ENCODE peak calls at places on chromosomes 1 and 21, in four cellular contexts. V is prostate gland, I is Peyer's patch, B is heart left ventricle. T is an unnamed sample.

GRCh38 chr1:229342902-229343587 is at the start of gene CCSAP:
- DNase-seq in V (peak; percentile 35), I (peak; percentile 57), B (peak; percentile 45), T (peak; percentile 73)

GRCh38 chr1:57788333-57788732 is 364.5 kb upstream of the DAB1 start:
- DNase-seq in V (no peak), I (no peak), B (no peak), T (no peak)

GRCh38 chr1:6776895-6777294 is 8.4 kb upstream of the CAMTA1 start:
- DNase-seq in V (no peak), I (peak; percentile 67), B (no peak), T (no peak)

GRCh38 chr21:15096146-15096545 is 31.3 kb upstream of the NRIP1 start:
- DNase-seq in V (no peak), I (no peak), B (no peak), T (no peak)

GRCh38 chr1:31431351-31431750 is 18.3 kb downstream of the SERINC2 start:
- DNase-seq in V (no peak), I (no peak), B (no peak), T (no peak)

GRCh38 chr1:172932981-172933380 is 117.8 kb downstream of the TNFSF18 start:
- DNase-seq in V (no peak), I (no peak), B (no peak), T (no peak)

GRCh38 chr1:4265836-4266235 is 365.8 kb upstream of the C1orf174 start:
- DNase-seq in V (no peak), I (no peak), B (no peak), T (no peak)

GRCh38 chr1:7229696-7230095 is 444.4 kb downstream of the CAMTA1 start:
- DNase-seq in V (no peak), I (no peak), B (no peak), T (no peak)

GRCh38 chr1:145710291-145711027 is 3.3 kb upstream of the PDZK1 start:
- DNase-seq in V (no peak), I (no peak), B (no peak), T (no peak)

GRCh38 chr1:154453577-154454352 is 48.3 kb upstream of the TDRD10 start:
- DNase-seq in V (no peak), I (no peak), B (no peak), T (no peak)

GRCh38 chr1:150002217-150002616 is 8.3 kb downstream of the OTUD7B start:
- DNase-seq in V (no peak), I (no peak), B (no peak), T (no peak)

GRCh38 chr1:88141499-88142074 is 542.5 kb upstream of the PKN2 start:
- DNase-seq in V (no peak), I (no peak), B (no peak), T (no peak)

DNA sequence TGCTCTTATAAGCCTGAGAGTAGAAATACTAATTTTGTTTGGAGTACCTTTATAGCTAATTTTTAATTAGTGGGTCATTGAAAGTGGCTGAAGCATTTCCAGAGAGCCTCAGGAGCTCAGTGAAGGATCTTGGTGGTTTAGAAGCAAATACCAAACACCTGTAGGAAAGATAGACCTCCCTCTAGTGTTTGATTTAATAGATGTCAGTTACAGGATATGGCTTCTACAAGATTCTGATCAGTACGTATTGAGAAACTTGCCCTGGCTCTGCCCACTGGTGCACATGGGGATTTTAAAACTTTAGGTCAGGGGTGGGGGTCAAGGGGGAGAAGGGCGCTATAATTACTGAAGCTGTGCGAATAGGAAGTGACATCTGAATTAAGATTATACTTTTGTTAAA is 122.2 kb downstream of the POU2F1 start:
- DNase-seq in V (no peak), I (no peak), B (no peak), T (no peak)
- TF ChIP-seq CTCF in V (no peak), I (peak; percentile 29), B (no peak), T (peak; percentile 36)

GRCh38 chr1:14924455-14925325 is 228.9 kb upstream of the TMEM51 start:
- DNase-seq in V (peak; percentile 50), I (no peak), B (no peak), T (peak; percentile 65)
- TF ChIP-seq POLR2A in V (no peak), I (no peak), B (no peak), T (no peak)

GRCh38 chr1:198212675-198213074 is 55.9 kb downstream of the NEK7 start:
- DNase-seq in V (no peak), I (no peak), B (peak; percentile 30), T (no peak)
- TF ChIP-seq CTCF in V (no peak), I (no peak), B (no peak), T (no peak)

DNA sequence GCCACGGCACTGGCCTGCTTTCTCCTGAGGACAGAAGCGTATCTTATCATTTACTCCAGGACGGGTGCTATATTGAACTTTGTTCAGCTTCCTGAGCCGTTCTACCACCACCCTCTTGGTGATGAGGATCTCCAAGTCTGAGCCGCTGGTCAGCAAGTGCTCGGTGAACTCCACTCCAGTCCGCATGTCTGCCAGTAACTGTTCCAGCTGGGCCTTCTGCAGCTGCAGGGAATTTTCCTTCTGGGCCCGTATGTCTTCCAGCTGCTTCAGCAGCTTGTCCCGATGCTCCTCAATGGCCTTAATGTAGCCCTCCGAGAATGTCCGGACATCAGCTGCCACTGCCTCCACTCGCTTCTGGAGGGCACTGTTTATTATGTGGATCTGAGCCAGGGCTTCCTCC is 3.4 kb downstream of the TRIM45 start:
- DNase-seq in V (no peak), I (no peak), B (peak; percentile 35), T (no peak)
- TF ChIP-seq POLR2A in V (no peak), I (no peak), B (no peak), T (no peak)

GRCh38 chr1:109482796-109483638 is 688 bp upstream of the ATXN7L2 start:
- DNase-seq in V (no peak), I (peak; percentile 46), B (peak; percentile 44), T (no peak)
- TF ChIP-seq CTCF in V (no peak), I (no peak), B (no peak), T (no peak)

GRCh38 chr1:156499194-156499702 is 1.3 kb downstream of the MEF2D start:
- DNase-seq in V (no peak), I (no peak), B (no peak), T (no peak)

GRCh38 chr1:156498447-156499193 is 2.0 kb downstream of the MEF2D start:
- DNase-seq in V (no peak), I (no peak), B (peak; percentile 86), T (peak; percentile 74)

GRCh38 chr1:156500847-156501686 is 492 bp upstream of the MEF2D start:
- DNase-seq in V (peak; percentile 96), I (peak; percentile 95), B (peak; percentile 96), T (peak; percentile 97)

GRCh38 chr1:156500578-156500846 is at the start of gene MEF2D:
- DNase-seq in V (no peak), I (no peak), B (no peak), T (no peak)

DNA sequence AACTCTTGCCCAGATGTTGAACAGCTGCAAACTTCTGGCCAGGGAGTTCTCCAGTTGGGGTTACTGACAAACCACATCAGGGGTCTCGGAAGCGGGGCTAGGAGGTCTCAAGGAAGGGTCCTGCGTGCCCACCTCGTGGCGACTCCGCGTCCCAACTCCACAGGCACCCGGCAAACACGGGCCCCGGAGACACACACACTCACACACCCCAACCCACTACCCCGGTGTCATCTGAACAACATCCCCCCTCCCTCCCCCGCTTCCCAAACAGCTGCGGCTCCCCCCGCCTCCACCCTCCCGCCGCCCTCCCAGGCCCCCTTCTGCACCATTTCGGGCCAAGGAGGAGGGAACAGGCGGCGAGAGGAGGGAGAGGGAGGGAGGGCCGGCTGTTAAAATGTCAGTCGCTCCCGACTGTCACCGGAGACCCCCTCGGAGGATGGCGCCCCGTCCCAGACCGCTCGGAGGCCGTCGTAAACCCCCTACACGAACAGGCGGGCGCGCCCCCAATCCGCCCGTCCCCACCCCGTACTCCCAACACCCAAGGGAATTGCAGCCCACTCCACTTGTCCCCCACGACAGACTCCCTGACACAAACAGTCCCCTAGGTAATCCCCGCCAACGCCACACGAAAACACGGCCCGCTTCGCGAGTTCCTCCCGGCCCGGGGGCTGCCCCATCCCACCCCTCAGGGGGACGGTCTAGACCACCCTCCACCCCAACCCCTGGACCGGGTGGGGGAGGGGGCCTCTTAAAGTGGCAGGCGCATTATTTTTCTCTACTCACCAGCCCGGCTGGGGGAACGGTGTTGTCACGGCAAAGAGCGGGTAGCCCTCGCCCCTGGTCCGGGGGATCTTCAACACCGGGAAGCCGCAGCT is 635 bp downstream of the MEF2D start:
- DNase-seq in V (no peak), I (peak; percentile 64), B (peak; percentile 83), T (no peak)
- TF ChIP-seq POLR2A in V (no peak), I (no peak), B (no peak), T (no peak)

GRCh38 chr1:20276428-20276827 is 14.2 kb upstream of the VWA5B1 start:
- DNase-seq in V (no peak), I (no peak), B (no peak), T (no peak)

GRCh38 chr1:20266141-20266540 is 24.5 kb upstream of the VWA5B1 start:
- DNase-seq in V (no peak), I (no peak), B (no peak), T (no peak)

GRCh38 chr1:20266642-20267041 is 24.0 kb upstream of the VWA5B1 start:
- DNase-seq in V (no peak), I (no peak), B (no peak), T (no peak)

DNA sequence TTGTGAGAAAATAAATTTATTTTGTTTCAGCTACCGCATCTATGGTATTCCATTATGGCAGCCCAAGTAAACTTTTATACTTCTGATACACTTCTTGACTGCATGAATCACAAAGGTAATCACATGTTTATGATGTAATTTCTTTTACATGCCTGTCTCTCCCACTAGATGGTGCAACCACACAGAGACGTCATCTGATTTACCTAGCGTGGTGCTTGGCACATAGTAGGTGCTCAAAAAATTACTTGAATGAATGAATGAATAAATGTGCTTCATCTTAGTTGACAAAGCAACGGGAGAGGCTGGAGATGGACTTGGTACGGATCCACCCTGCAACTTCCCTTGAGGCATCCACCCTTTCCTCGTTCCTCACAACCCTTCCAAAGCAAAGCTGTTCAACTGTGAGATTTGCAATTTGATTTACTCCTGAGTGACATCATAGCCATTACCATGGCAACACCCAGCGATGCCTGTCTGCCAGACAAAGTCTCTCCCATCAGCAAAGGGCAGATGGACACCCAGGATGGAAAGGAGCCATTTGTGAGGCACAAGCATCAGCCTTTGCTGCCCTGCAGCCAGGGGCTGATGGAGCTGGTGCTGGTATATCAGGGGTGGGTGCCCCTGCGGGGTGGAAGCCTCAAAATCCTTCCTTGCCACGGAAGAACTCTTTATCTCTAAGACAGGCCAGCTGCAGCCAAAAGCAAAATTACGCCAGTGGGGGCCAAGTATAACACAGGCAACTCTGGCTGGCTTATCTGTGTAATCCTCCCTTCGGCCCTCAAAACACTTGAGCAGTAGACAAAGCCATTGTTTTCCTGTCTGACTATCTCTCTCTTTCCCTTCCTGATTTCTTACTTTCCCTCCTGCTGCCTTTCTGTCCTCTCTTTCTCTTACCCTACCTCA is 18.9 kb upstream of the VWA5B1 start:
- DNase-seq in V (no peak), I (no peak), B (no peak), T (no peak)
- TF ChIP-seq CTCF in V (no peak), I (no peak), B (no peak), T (no peak)

GRCh38 chr1:16615253-16616252 is 2.2 kb upstream of the NBPF1 start:
- DNase-seq in V (peak; percentile 5), I (peak; percentile 20), B (no peak), T (peak; percentile 60)

GRCh38 chr1:16612332-16613172 is 812 bp downstream of the NBPF1 start:
- DNase-seq in V (peak; percentile 75), I (peak; percentile 56), B (peak; percentile 59), T (peak; percentile 65)

GRCh38 chr1:16617101-16617727 is 3.9 kb upstream of the NBPF1 start:
- DNase-seq in V (no peak), I (peak; percentile 18), B (peak; percentile 26), T (peak; percentile 65)

GRCh38 chr1:16614361-16615252 is 1.2 kb upstream of the NBPF1 start:
- DNase-seq in V (peak; percentile 16), I (peak; percentile 25), B (peak; percentile 26), T (peak; percentile 59)

GRCh38 chr1:16613185-16614147 is at the start of gene NBPF1:
- DNase-seq in V (peak; percentile 99), I (peak; percentile 99), B (peak; percentile 97), T (peak; percentile 98)
- TF ChIP-seq POLR2A in V (peak; percentile 100), I (peak; percentile 95), B (peak; percentile 99), T (peak; percentile 93)

T was measured in right lobe of liver.